ENCODE peak calls at places on chromosomes 11 and 22, in ten cellular contexts. One of them, this sample, is unnamed.

GRCh38 chr11:96254087-96254486 is 88.9 kb downstream of the MAML2 start:
- DNase-seq in astrocyte of the cerebellum: peak
- DNase-seq in Daoy: peak
- DNase-seq in NCI-H1105 treated with DMSO at 0.1 percent for 48 hours: no peak
- DNase-seq in HEK293T: no peak
- DNase-seq in dorsolateral prefrontal cortex: no peak
- DNase-seq in bronchial epithelial cell: no peak
- DNase-seq in activated CD8-positive, alpha-beta memory T cell treated with anti-CD3 and anti-CD28 coated beads, Interleukin-2, amount 50 U/mL, for 48 hours: no peak
- DNase-seq in RPMI8226: no peak
- DNase-seq in NCI-H460: peak
- DNase-seq in this sample: no peak

GRCh38 chr11:1820463-1821325 is 14.1 kb upstream of the SYT8 start:
- DNase-seq in NCI-H1105 treated with DMSO at 0.1 percent for 48 hours: no peak
- DNase-seq in astrocyte of the cerebellum: no peak
- DNase-seq in bronchial epithelial cell: peak
- DNase-seq in dorsolateral prefrontal cortex: no peak
- DNase-seq in RPMI8226: no peak
- DNase-seq in HEK293T: no peak
- DNase-seq in Daoy: no peak
- DNase-seq in NCI-H460: no peak
- DNase-seq in activated CD8-positive, alpha-beta memory T cell treated with anti-CD3 and anti-CD28 coated beads, Interleukin-2, amount 50 U/mL, for 48 hours: no peak
- DNase-seq in this sample: no peak

GRCh38 chr11:20672575-20672974 is 3.2 kb downstream of the NELL1 start:
- DNase-seq in NCI-H1105 treated with DMSO at 0.1 percent for 48 hours: peak
- DNase-seq in HEK293T: no peak
- DNase-seq in astrocyte of the cerebellum: no peak
- DNase-seq in dorsolateral prefrontal cortex: no peak
- DNase-seq in RPMI8226: peak
- DNase-seq in activated CD8-positive, alpha-beta memory T cell treated with anti-CD3 and anti-CD28 coated beads, Interleukin-2, amount 50 U/mL, for 48 hours: no peak
- DNase-seq in bronchial epithelial cell: peak
- DNase-seq in NCI-H460: no peak
- DNase-seq in Daoy: no peak
- DNase-seq in this sample: no peak

GRCh38 chr22:49927483-49928184 is 9.2 kb downstream of the CRELD2 start:
- DNase-seq in Daoy: no peak
- DNase-seq in dorsolateral prefrontal cortex: no peak
- DNase-seq in NCI-H1105 treated with DMSO at 0.1 percent for 48 hours: no peak
- DNase-seq in bronchial epithelial cell: no peak
- DNase-seq in NCI-H460: no peak
- DNase-seq in astrocyte of the cerebellum: no peak
- DNase-seq in RPMI8226: no peak
- DNase-seq in HEK293T: no peak
- DNase-seq in activated CD8-positive, alpha-beta memory T cell treated with anti-CD3 and anti-CD28 coated beads, Interleukin-2, amount 50 U/mL, for 48 hours: no peak
- DNase-seq in this sample: no peak

GRCh38 chr22:38840129-38840528 is 3.7 kb downstream of the NPTXR start:
- DNase-seq in astrocyte of the cerebellum: no peak
- DNase-seq in dorsolateral prefrontal cortex: no peak
- DNase-seq in activated CD8-positive, alpha-beta memory T cell treated with anti-CD3 and anti-CD28 coated beads, Interleukin-2, amount 50 U/mL, for 48 hours: no peak
- DNase-seq in NCI-H460: no peak
- DNase-seq in bronchial epithelial cell: no peak
- DNase-seq in Daoy: no peak
- DNase-seq in HEK293T: no peak
- DNase-seq in RPMI8226: no peak
- DNase-seq in NCI-H1105 treated with DMSO at 0.1 percent for 48 hours: no peak
- DNase-seq in this sample: no peak

GRCh38 chr11:35623708-35624168 is 5.5 kb downstream of the FJX1 start:
- DNase-seq in RPMI8226: no peak
- DNase-seq in NCI-H460: no peak
- DNase-seq in HEK293T: no peak
- DNase-seq in dorsolateral prefrontal cortex: no peak
- DNase-seq in NCI-H1105 treated with DMSO at 0.1 percent for 48 hours: no peak
- DNase-seq in astrocyte of the cerebellum: peak
- DNase-seq in bronchial epithelial cell: peak
- DNase-seq in Daoy: peak
- DNase-seq in activated CD8-positive, alpha-beta memory T cell treated with anti-CD3 and anti-CD28 coated beads, Interleukin-2, amount 50 U/mL, for 48 hours: no peak
- DNase-seq in this sample: no peak

GRCh38 chr22:35301370-35301874 is 1.7 kb downstream of the TOM1 start:
- DNase-seq in bronchial epithelial cell: peak
- DNase-seq in dorsolateral prefrontal cortex: no peak
- DNase-seq in NCI-H1105 treated with DMSO at 0.1 percent for 48 hours: no peak
- DNase-seq in RPMI8226: no peak
- DNase-seq in astrocyte of the cerebellum: peak
- DNase-seq in activated CD8-positive, alpha-beta memory T cell treated with anti-CD3 and anti-CD28 coated beads, Interleukin-2, amount 50 U/mL, for 48 hours: peak
- DNase-seq in HEK293T: no peak
- DNase-seq in Daoy: peak
- DNase-seq in NCI-H460: peak
- DNase-seq in this sample: peak

GRCh38 chr22:23251445-23252093 is 71.3 kb downstream of the BCR start:
- DNase-seq in NCI-H460: no peak
- DNase-seq in dorsolateral prefrontal cortex: no peak
- DNase-seq in astrocyte of the cerebellum: no peak
- DNase-seq in NCI-H1105 treated with DMSO at 0.1 percent for 48 hours: no peak
- DNase-seq in RPMI8226: no peak
- DNase-seq in bronchial epithelial cell: peak
- DNase-seq in activated CD8-positive, alpha-beta memory T cell treated with anti-CD3 and anti-CD28 coated beads, Interleukin-2, amount 50 U/mL, for 48 hours: no peak
- DNase-seq in HEK293T: no peak
- DNase-seq in Daoy: peak
- DNase-seq in this sample: no peak

GRCh38 chr11:1049911-1050580 is 13.5 kb upstream of the MUC6 start:
- DNase-seq in NCI-H1105 treated with DMSO at 0.1 percent for 48 hours: no peak
- DNase-seq in RPMI8226: no peak
- DNase-seq in dorsolateral prefrontal cortex: peak
- DNase-seq in Daoy: peak
- DNase-seq in activated CD8-positive, alpha-beta memory T cell treated with anti-CD3 and anti-CD28 coated beads, Interleukin-2, amount 50 U/mL, for 48 hours: no peak
- DNase-seq in bronchial epithelial cell: no peak
- DNase-seq in NCI-H460: no peak
- DNase-seq in astrocyte of the cerebellum: no peak
- DNase-seq in HEK293T: no peak
- DNase-seq in this sample: peak

GRCh38 chr22:32417906-32418305 is 5.9 kb upstream of the RTCB start:
- DNase-seq in RPMI8226: no peak
- DNase-seq in NCI-H1105 treated with DMSO at 0.1 percent for 48 hours: no peak
- DNase-seq in Daoy: no peak
- DNase-seq in NCI-H460: no peak
- DNase-seq in activated CD8-positive, alpha-beta memory T cell treated with anti-CD3 and anti-CD28 coated beads, Interleukin-2, amount 50 U/mL, for 48 hours: no peak
- DNase-seq in dorsolateral prefrontal cortex: no peak
- DNase-seq in astrocyte of the cerebellum: no peak
- DNase-seq in HEK293T: no peak
- DNase-seq in bronchial epithelial cell: no peak
- DNase-seq in this sample: no peak

GRCh38 chr11:73951797-73952196 is 971 bp downstream of the DNAJB13 start:
- DNase-seq in NCI-H1105 treated with DMSO at 0.1 percent for 48 hours: peak
- DNase-seq in dorsolateral prefrontal cortex: no peak
- DNase-seq in astrocyte of the cerebellum: no peak
- DNase-seq in Daoy: no peak
- DNase-seq in activated CD8-positive, alpha-beta memory T cell treated with anti-CD3 and anti-CD28 coated beads, Interleukin-2, amount 50 U/mL, for 48 hours: no peak
- DNase-seq in bronchial epithelial cell: peak
- DNase-seq in NCI-H460: no peak
- DNase-seq in RPMI8226: no peak
- DNase-seq in HEK293T: no peak
- DNase-seq in this sample: peak

GRCh38 chr22:44597616-44598015 is 99.6 kb upstream of the RTL6 start:
- DNase-seq in Daoy: peak
- DNase-seq in NCI-H1105 treated with DMSO at 0.1 percent for 48 hours: peak
- DNase-seq in HEK293T: no peak
- DNase-seq in astrocyte of the cerebellum: no peak
- DNase-seq in activated CD8-positive, alpha-beta memory T cell treated with anti-CD3 and anti-CD28 coated beads, Interleukin-2, amount 50 U/mL, for 48 hours: no peak
- DNase-seq in dorsolateral prefrontal cortex: peak
- DNase-seq in RPMI8226: no peak
- DNase-seq in NCI-H460: no peak
- DNase-seq in bronchial epithelial cell: no peak
- DNase-seq in this sample: no peak

GRCh38 chr22:44025171-44026065 is 1.3 kb downstream of the PARVB start:
- DNase-seq in NCI-H1105 treated with DMSO at 0.1 percent for 48 hours: no peak
- DNase-seq in RPMI8226: peak
- DNase-seq in bronchial epithelial cell: no peak
- DNase-seq in NCI-H460: no peak
- DNase-seq in dorsolateral prefrontal cortex: no peak
- DNase-seq in activated CD8-positive, alpha-beta memory T cell treated with anti-CD3 and anti-CD28 coated beads, Interleukin-2, amount 50 U/mL, for 48 hours: no peak
- DNase-seq in astrocyte of the cerebellum: no peak
- DNase-seq in HEK293T: no peak
- DNase-seq in Daoy: peak
- DNase-seq in this sample: no peak

GRCh38 chr22:27474711-27475547 is 326.6 kb downstream of the MN1 start:
- DNase-seq in activated CD8-positive, alpha-beta memory T cell treated with anti-CD3 and anti-CD28 coated beads, Interleukin-2, amount 50 U/mL, for 48 hours: no peak
- DNase-seq in NCI-H1105 treated with DMSO at 0.1 percent for 48 hours: peak
- DNase-seq in bronchial epithelial cell: peak
- DNase-seq in astrocyte of the cerebellum: peak
- DNase-seq in HEK293T: no peak
- DNase-seq in dorsolateral prefrontal cortex: no peak
- DNase-seq in RPMI8226: no peak
- DNase-seq in NCI-H460: no peak
- DNase-seq in Daoy: peak
- DNase-seq in this sample: peak

GRCh38 chr22:20904008-20904979 is 12.9 kb upstream of the CRKL start:
- DNase-seq in NCI-H1105 treated with DMSO at 0.1 percent for 48 hours: no peak
- DNase-seq in dorsolateral prefrontal cortex: no peak
- DNase-seq in activated CD8-positive, alpha-beta memory T cell treated with anti-CD3 and anti-CD28 coated beads, Interleukin-2, amount 50 U/mL, for 48 hours: no peak
- DNase-seq in astrocyte of the cerebellum: peak
- DNase-seq in Daoy: peak
- DNase-seq in bronchial epithelial cell: peak
- DNase-seq in RPMI8226: no peak
- DNase-seq in HEK293T: no peak
- DNase-seq in NCI-H460: peak
- DNase-seq in this sample: no peak

GRCh38 chr11:72876147-72876546 is 61.9 kb downstream of the ATG16L2 start:
- DNase-seq in astrocyte of the cerebellum: no peak
- DNase-seq in Daoy: no peak
- DNase-seq in RPMI8226: no peak
- DNase-seq in dorsolateral prefrontal cortex: no peak
- DNase-seq in NCI-H1105 treated with DMSO at 0.1 percent for 48 hours: no peak
- DNase-seq in NCI-H460: no peak
- DNase-seq in HEK293T: no peak
- DNase-seq in activated CD8-positive, alpha-beta memory T cell treated with anti-CD3 and anti-CD28 coated beads, Interleukin-2, amount 50 U/mL, for 48 hours: no peak
- DNase-seq in bronchial epithelial cell: no peak
- DNase-seq in this sample: no peak

GRCh38 chr22:37165066-37165465 is 15.3 kb upstream of the IL2RB start:
- DNase-seq in bronchial epithelial cell: no peak
- DNase-seq in Daoy: no peak
- DNase-seq in activated CD8-positive, alpha-beta memory T cell treated with anti-CD3 and anti-CD28 coated beads, Interleukin-2, amount 50 U/mL, for 48 hours: no peak
- DNase-seq in NCI-H1105 treated with DMSO at 0.1 percent for 48 hours: no peak
- DNase-seq in HEK293T: no peak
- DNase-seq in dorsolateral prefrontal cortex: no peak
- DNase-seq in RPMI8226: no peak
- DNase-seq in astrocyte of the cerebellum: no peak
- DNase-seq in NCI-H460: no peak
- DNase-seq in this sample: no peak

GRCh38 chr22:43342347-43343261 is 568 bp downstream of the SCUBE1 start:
- DNase-seq in Daoy: no peak
- DNase-seq in NCI-H1105 treated with DMSO at 0.1 percent for 48 hours: no peak
- DNase-seq in dorsolateral prefrontal cortex: no peak
- DNase-seq in activated CD8-positive, alpha-beta memory T cell treated with anti-CD3 and anti-CD28 coated beads, Interleukin-2, amount 50 U/mL, for 48 hours: no peak
- DNase-seq in HEK293T: no peak
- DNase-seq in bronchial epithelial cell: no peak
- DNase-seq in RPMI8226: no peak
- DNase-seq in NCI-H460: no peak
- DNase-seq in astrocyte of the cerebellum: no peak
- DNase-seq in this sample: no peak

GRCh38 chr22:19878461-19879247 is 24.0 kb upstream of the GNB1L start:
- DNase-seq in bronchial epithelial cell: no peak
- DNase-seq in NCI-H460: no peak
- DNase-seq in NCI-H1105 treated with DMSO at 0.1 percent for 48 hours: no peak
- DNase-seq in dorsolateral prefrontal cortex: peak
- DNase-seq in RPMI8226: no peak
- DNase-seq in activated CD8-positive, alpha-beta memory T cell treated with anti-CD3 and anti-CD28 coated beads, Interleukin-2, amount 50 U/mL, for 48 hours: peak
- DNase-seq in astrocyte of the cerebellum: no peak
- DNase-seq in HEK293T: no peak
- DNase-seq in Daoy: no peak
- DNase-seq in this sample: peak

GRCh38 chr11:57370251-57370650 is 10.7 kb downstream of the PRG3 start:
- DNase-seq in Daoy: peak
- DNase-seq in RPMI8226: no peak
- DNase-seq in NCI-H460: no peak
- DNase-seq in HEK293T: no peak
- DNase-seq in activated CD8-positive, alpha-beta memory T cell treated with anti-CD3 and anti-CD28 coated beads, Interleukin-2, amount 50 U/mL, for 48 hours: no peak
- DNase-seq in NCI-H1105 treated with DMSO at 0.1 percent for 48 hours: no peak
- DNase-seq in dorsolateral prefrontal cortex: no peak
- DNase-seq in bronchial epithelial cell: peak
- DNase-seq in astrocyte of the cerebellum: no peak
- DNase-seq in this sample: no peak

GRCh38 chr22:45318558-45319318 is 9.0 kb downstream of the FAM118A start:
- DNase-seq in RPMI8226: no peak
- DNase-seq in HEK293T: no peak
- DNase-seq in NCI-H1105 treated with DMSO at 0.1 percent for 48 hours: no peak
- DNase-seq in Daoy: peak
- DNase-seq in NCI-H460: no peak
- DNase-seq in activated CD8-positive, alpha-beta memory T cell treated with anti-CD3 and anti-CD28 coated beads, Interleukin-2, amount 50 U/mL, for 48 hours: peak
- DNase-seq in bronchial epithelial cell: no peak
- DNase-seq in astrocyte of the cerebellum: no peak
- DNase-seq in dorsolateral prefrontal cortex: no peak
- DNase-seq in this sample: no peak

GRCh38 chr11:104130161-104130560 is 33.8 kb downstream of the PDGFD start:
- DNase-seq in HEK293T: no peak
- DNase-seq in astrocyte of the cerebellum: no peak
- DNase-seq in activated CD8-positive, alpha-beta memory T cell treated with anti-CD3 and anti-CD28 coated beads, Interleukin-2, amount 50 U/mL, for 48 hours: no peak
- DNase-seq in NCI-H460: no peak
- DNase-seq in NCI-H1105 treated with DMSO at 0.1 percent for 48 hours: no peak
- DNase-seq in bronchial epithelial cell: no peak
- DNase-seq in Daoy: no peak
- DNase-seq in RPMI8226: no peak
- DNase-seq in dorsolateral prefrontal cortex: no peak
- DNase-seq in this sample: no peak

GRCh38 chr11:72038491-72038890 is 39.8 kb downstream of the IL18BP start:
- DNase-seq in activated CD8-positive, alpha-beta memory T cell treated with anti-CD3 and anti-CD28 coated beads, Interleukin-2, amount 50 U/mL, for 48 hours: peak
- DNase-seq in HEK293T: no peak
- DNase-seq in NCI-H1105 treated with DMSO at 0.1 percent for 48 hours: peak
- DNase-seq in NCI-H460: no peak
- DNase-seq in RPMI8226: no peak
- DNase-seq in astrocyte of the cerebellum: no peak
- DNase-seq in bronchial epithelial cell: no peak
- DNase-seq in dorsolateral prefrontal cortex: peak
- DNase-seq in Daoy: no peak
- DNase-seq in this sample: peak

GRCh38 chr11:88308576-88308975 is 29.0 kb downstream of the CTSC start:
- DNase-seq in Daoy: no peak
- DNase-seq in NCI-H1105 treated with DMSO at 0.1 percent for 48 hours: no peak
- DNase-seq in NCI-H460: no peak
- DNase-seq in HEK293T: no peak
- DNase-seq in activated CD8-positive, alpha-beta memory T cell treated with anti-CD3 and anti-CD28 coated beads, Interleukin-2, amount 50 U/mL, for 48 hours: no peak
- DNase-seq in bronchial epithelial cell: no peak
- DNase-seq in RPMI8226: no peak
- DNase-seq in dorsolateral prefrontal cortex: no peak
- DNase-seq in astrocyte of the cerebellum: no peak
- DNase-seq in this sample: no peak

GRCh38 chr11:66604161-66604560 is 11.2 kb downstream of the CCS start:
- DNase-seq in NCI-H1105 treated with DMSO at 0.1 percent for 48 hours: no peak
- DNase-seq in astrocyte of the cerebellum: no peak
- DNase-seq in RPMI8226: no peak
- DNase-seq in activated CD8-positive, alpha-beta memory T cell treated with anti-CD3 and anti-CD28 coated beads, Interleukin-2, amount 50 U/mL, for 48 hours: no peak
- DNase-seq in NCI-H460: no peak
- DNase-seq in bronchial epithelial cell: no peak
- DNase-seq in HEK293T: no peak
- DNase-seq in dorsolateral prefrontal cortex: no peak
- DNase-seq in Daoy: no peak
- DNase-seq in this sample: no peak

GRCh38 chr22:39275814-39276443 is 31.1 kb upstream of the PDGFB start:
- DNase-seq in astrocyte of the cerebellum: no peak
- DNase-seq in dorsolateral prefrontal cortex: no peak
- DNase-seq in HEK293T: no peak
- DNase-seq in activated CD8-positive, alpha-beta memory T cell treated with anti-CD3 and anti-CD28 coated beads, Interleukin-2, amount 50 U/mL, for 48 hours: no peak
- DNase-seq in bronchial epithelial cell: no peak
- DNase-seq in NCI-H460: no peak
- DNase-seq in RPMI8226: peak
- DNase-seq in Daoy: no peak
- DNase-seq in NCI-H1105 treated with DMSO at 0.1 percent for 48 hours: no peak
- DNase-seq in this sample: no peak

GRCh38 chr11:68569357-68569756 is 108.8 kb downstream of the PPP6R3 start:
- DNase-seq in dorsolateral prefrontal cortex: no peak
- DNase-seq in RPMI8226: no peak
- DNase-seq in HEK293T: no peak
- DNase-seq in astrocyte of the cerebellum: no peak
- DNase-seq in bronchial epithelial cell: no peak
- DNase-seq in NCI-H460: no peak
- DNase-seq in Daoy: no peak
- DNase-seq in NCI-H1105 treated with DMSO at 0.1 percent for 48 hours: no peak
- DNase-seq in activated CD8-positive, alpha-beta memory T cell treated with anti-CD3 and anti-CD28 coated beads, Interleukin-2, amount 50 U/mL, for 48 hours: no peak
- DNase-seq in this sample: no peak

GRCh38 chr11:94657629-94658028 is 90.5 kb downstream of the PIWIL4 start:
- DNase-seq in Daoy: no peak
- DNase-seq in RPMI8226: no peak
- DNase-seq in bronchial epithelial cell: no peak
- DNase-seq in activated CD8-positive, alpha-beta memory T cell treated with anti-CD3 and anti-CD28 coated beads, Interleukin-2, amount 50 U/mL, for 48 hours: no peak
- DNase-seq in HEK293T: no peak
- DNase-seq in NCI-H460: no peak
- DNase-seq in dorsolateral prefrontal cortex: no peak
- DNase-seq in NCI-H1105 treated with DMSO at 0.1 percent for 48 hours: no peak
- DNase-seq in astrocyte of the cerebellum: no peak
- DNase-seq in this sample: no peak

This sample was measured in sigmoid colon.